ENCODE peak calls at places on chromosome 17, in ten cellular contexts. Q is transverse colon, H is upper lobe of left lung, L is endothelial cell of umbilical vein, F is HCT116, A is H1, K is spleen, P is suprapubic skin, M is stomach, C is breast epithelium. D is an unnamed sample.

GRCh38 chr17:66304304-66305174 is 2.1 kb downstream of the PRKCA start:
- DNase-seq in Q (peak), H (no peak), L (peak), F (no peak), A (peak), K (no peak), P (no peak), M (no peak), C (no peak), D (no peak)

GRCh38 chr17:64662774-64663367 is 764 bp upstream of the SMURF2 start:
- DNase-seq in Q (no peak), H (peak), L (no peak), F (peak), A (peak), K (no peak), P (no peak), M (no peak), C (no peak), D (peak)

GRCh38 chr17:80184423-80184714 is 14.5 kb downstream of the CARD14 start:
- DNase-seq in Q (no peak), H (no peak), L (no peak), F (no peak), A (no peak), K (no peak), P (no peak), M (no peak), C (no peak), D (no peak)

GRCh38 chr17:7252176-7253043 is at the start of gene ELP5:
- DNase-seq in Q (peak), H (peak), L (peak), F (peak), A (no peak), K (peak), P (peak), M (peak), C (peak), D (peak)

GRCh38 chr17:62052765-62053338 is 12.2 kb downstream of the MED13 start:
- DNase-seq in Q (no peak), H (no peak), L (peak), F (no peak), A (no peak), K (no peak), P (no peak), M (no peak), C (no peak), D (no peak)

GRCh38 chr17:79993390-79994221 is 42.1 kb downstream of the TBC1D16 start:
- DNase-seq in Q (peak), H (peak), L (no peak), F (no peak), A (peak), K (peak), P (peak), M (peak), C (peak), D (peak)

GRCh38 chr17:59366040-59366757 is 34.7 kb downstream of the YPEL2 start:
- DNase-seq in Q (no peak), H (peak), L (no peak), F (no peak), A (peak), K (no peak), P (no peak), M (peak), C (no peak), D (no peak)

GRCh38 chr17:48760411-48760810 is 31.9 kb upstream of the HOXB13 start:
- DNase-seq in Q (peak), H (no peak), L (no peak), F (no peak), A (no peak), K (no peak), P (no peak), M (no peak), C (no peak), D (peak)

GRCh38 chr17:80270836-80271235 is 10.2 kb downstream of the RNF213 start:
- DNase-seq in Q (no peak), H (no peak), L (no peak), F (no peak), A (peak), K (no peak), P (no peak), M (no peak), C (no peak), D (no peak)

GRCh38 chr17:30950669-30951399 is 20.0 kb upstream of the RNF135 start:
- DNase-seq in Q (peak), H (peak), L (peak), F (no peak), A (no peak), K (peak), P (no peak), M (peak), C (no peak), D (peak)

GRCh38 chr17:7589891-7590611 is at the start of gene SOX15:
- DNase-seq in Q (no peak), H (no peak), L (no peak), F (no peak), A (no peak), K (no peak), P (no peak), M (no peak), C (no peak), D (peak)

GRCh38 chr17:63496663-63497400 is 20.0 kb downstream of the ACE start:
- DNase-seq in Q (no peak), H (no peak), L (no peak), F (no peak), A (no peak), K (no peak), P (no peak), M (no peak), C (no peak), D (no peak)

GRCh38 chr17:53319947-53320346 is 502.8 kb upstream of the KIF2B start:
- DNase-seq in Q (no peak), H (no peak), L (no peak), F (no peak), A (no peak), K (no peak), P (no peak), M (no peak), C (no peak), D (no peak)

GRCh38 chr17:45948881-45949624 is 50.0 kb upstream of the STH start:
- DNase-seq in Q (peak), H (peak), L (peak), F (peak), A (peak), K (peak), P (peak), M (peak), C (peak), D (peak)

DNA sequence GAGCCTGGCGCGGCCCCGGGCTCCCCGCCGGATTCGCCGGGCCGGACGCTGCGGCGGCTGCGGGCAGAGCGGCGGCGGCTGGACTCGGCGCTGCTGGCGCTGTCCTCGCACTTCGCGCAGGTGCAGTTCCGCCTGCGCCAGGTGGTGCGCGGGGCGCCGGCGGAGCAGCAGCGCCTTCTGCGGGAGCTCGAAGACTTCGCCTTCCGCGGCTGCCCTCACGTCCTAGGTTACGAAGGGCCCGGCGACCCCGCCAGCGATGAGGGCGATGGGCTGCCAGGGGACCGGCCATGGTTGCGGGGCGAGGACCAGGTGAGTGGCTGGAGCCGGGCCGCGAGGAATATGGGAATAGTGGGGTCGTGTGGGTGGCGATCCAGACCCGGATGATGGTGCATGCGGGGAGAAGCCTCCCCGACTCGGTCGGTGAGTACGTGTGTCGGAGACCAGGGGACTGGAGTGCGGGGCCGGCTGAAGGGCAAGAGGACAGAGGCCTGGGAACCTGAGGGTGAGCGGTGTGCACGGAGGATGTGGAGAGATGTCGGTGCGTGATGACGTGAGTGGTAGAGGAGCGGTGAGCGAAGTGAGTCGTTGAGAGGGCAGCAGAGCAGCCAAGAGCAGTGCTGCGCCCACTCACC is 517 bp downstream of the RUNDC1 start:
- DNase-seq in Q (peak), H (peak), L (peak), F (peak), A (no peak), K (peak), P (no peak), M (peak), C (peak), D (peak)
- TF ChIP-seq POLR2A in Q (peak), H (no peak), L (no peak), F (no peak), A (no peak), K (no peak), P (no peak), M (no peak), C (no peak), D (peak)

GRCh38 chr17:39402890-39403605 is 1.6 kb upstream of the FBXL20 start:
- DNase-seq in Q (no peak), H (no peak), L (no peak), F (no peak), A (no peak), K (peak), P (no peak), M (no peak), C (peak), D (no peak)
- H3K4me3 ChIP-seq in Q (no peak), H (no peak), L (no peak), F (peak), A (no peak), K (peak), P (no peak), M (no peak), C (peak), D (no peak)

GRCh38 chr17:69323806-69324205 is 3.1 kb downstream of the ABCA5 start:
- DNase-seq in Q (no peak), H (no peak), L (no peak), F (no peak), A (no peak), K (no peak), P (no peak), M (no peak), C (no peak), D (no peak)

GRCh38 chr17:69331746-69332145 is 4.8 kb upstream of the ABCA5 start:
- DNase-seq in Q (no peak), H (no peak), L (no peak), F (no peak), A (no peak), K (no peak), P (no peak), M (no peak), C (no peak), D (no peak)

GRCh38 chr17:69325518-69326301 is 1.2 kb downstream of the ABCA5 start:
- DNase-seq in Q (peak), H (peak), L (no peak), F (no peak), A (no peak), K (no peak), P (no peak), M (no peak), C (no peak), D (no peak)

GRCh38 chr17:69327060-69327831 is at the start of gene ABCA5:
- DNase-seq in Q (peak), H (peak), L (peak), F (peak), A (peak), K (peak), P (peak), M (peak), C (peak), D (peak)

GRCh38 chr17:69326302-69327059 is 452 bp downstream of the ABCA5 start:
- DNase-seq in Q (no peak), H (no peak), L (peak), F (no peak), A (no peak), K (no peak), P (no peak), M (peak), C (no peak), D (peak)
- TF ChIP-seq POLR2AphosphoS5 in Q (no peak), H (no peak), L (no peak), F (no peak), A (no peak), K (no peak), P (no peak), M (no peak), C (no peak), D (no peak)

GRCh38 chr17:77696720-77697460 is 261.6 kb upstream of the TNRC6C start:
- DNase-seq in Q (no peak), H (no peak), L (no peak), F (no peak), A (no peak), K (no peak), P (no peak), M (no peak), C (no peak), D (no peak)

GRCh38 chr17:77693776-77694175 is 264.7 kb upstream of the TNRC6C start:
- DNase-seq in Q (no peak), H (no peak), L (no peak), F (no peak), A (no peak), K (no peak), P (no peak), M (no peak), C (no peak), D (no peak)

GRCh38 chr17:77696151-77696719 is 262.3 kb upstream of the TNRC6C start:
- DNase-seq in Q (no peak), H (no peak), L (no peak), F (no peak), A (no peak), K (no peak), P (no peak), M (no peak), C (no peak), D (no peak)

GRCh38 chr17:77694391-77695363 is 263.8 kb upstream of the TNRC6C start:
- DNase-seq in Q (no peak), H (no peak), L (no peak), F (no peak), A (no peak), K (no peak), P (no peak), M (no peak), C (no peak), D (no peak)

GRCh38 chr17:77695386-77695785 is 263.1 kb upstream of the TNRC6C start:
- DNase-seq in Q (no peak), H (no peak), L (no peak), F (no peak), A (no peak), K (no peak), P (no peak), M (no peak), C (no peak), D (no peak)
- TF ChIP-seq POLR2A in Q (no peak), H (no peak), L (no peak), F (no peak), A (no peak), K (no peak), P (no peak), M (no peak), C (no peak), D (no peak)

GRCh38 chr17:42026821-42027539 is 7.1 kb downstream of the NKIRAS2 start:
- DNase-seq in Q (no peak), H (no peak), L (no peak), F (no peak), A (no peak), K (peak), P (no peak), M (no peak), C (no peak), D (no peak)
- H3K4me3 ChIP-seq in Q (no peak), H (no peak), L (no peak), F (no peak), A (no peak), K (no peak), P (no peak), M (no peak), C (no peak), D (no peak)